ENCODE peak calls at places on chromosomes 3 and 15, in seven cellular contexts. V is right atrium auricular region, E is ovary, Z is heart right ventricle, S is lung, H is dorsolateral prefrontal cortex, C is PC-9. P is an unnamed sample.

GRCh38 chr3:11212301-11212613 is 58.0 kb downstream of the HRH1 start:
- DNase-seq in V (no peak), E (no peak), Z (no peak), S (no peak), H (no peak), C (no peak), P (peak)

GRCh38 chr3:33187368-33187634 is 31.3 kb downstream of the SUSD5 start:
- DNase-seq in V (no peak), E (no peak), Z (no peak), S (no peak), H (no peak), C (no peak), P (no peak)

GRCh38 chr3:43244694-43245093 is 41.6 kb upstream of the SNRK start:
- DNase-seq in V (no peak), E (no peak), Z (no peak), S (no peak), H (no peak), C (no peak), P (no peak)

GRCh38 chr3:52068055-52068704 is 11.8 kb upstream of the DUSP7 start:
- DNase-seq in V (no peak), E (peak), Z (no peak), S (no peak), H (no peak), C (no peak), P (no peak)

GRCh38 chr3:149615731-149616221 is 42.0 kb downstream of the WWTR1 start:
- DNase-seq in V (no peak), E (no peak), Z (no peak), S (no peak), H (no peak), C (no peak), P (no peak)

GRCh38 chr3:42264399-42265058 is 1.5 kb downstream of the CCK start:
- DNase-seq in V (no peak), E (no peak), Z (no peak), S (peak), H (peak), C (no peak), P (peak)

GRCh38 chr3:128448491-128448890 is 18.2 kb downstream of the DNAJB8 start:
- DNase-seq in V (no peak), E (no peak), Z (no peak), S (no peak), H (no peak), C (no peak), P (no peak)

GRCh38 chr3:65893631-65894030 is 145.1 kb downstream of the MAGI1 start:
- DNase-seq in V (no peak), E (no peak), Z (no peak), S (no peak), H (no peak), C (no peak), P (no peak)

GRCh38 chr15:92810418-92811138 is 89.5 kb upstream of the CHD2 start:
- DNase-seq in V (peak), E (peak), Z (peak), S (peak), H (peak), C (no peak), P (no peak)

GRCh38 chr15:90203922-90204321 is 2.8 kb downstream of the SEMA4B start:
- DNase-seq in V (no peak), E (no peak), Z (no peak), S (no peak), H (no peak), C (no peak), P (no peak)
- H3K27ac ChIP-seq in V (no peak), E (no peak), Z (no peak), S (no peak), H (peak), C (no peak), P (no peak)

GRCh38 chr15:95286911-95287769 is 1043.4 kb upstream of the NR2F2 start:
- DNase-seq in V (no peak), E (peak), Z (no peak), S (no peak), H (no peak), C (no peak), P (no peak)
- H3K4me3 ChIP-seq in V (no peak), E (no peak), Z (no peak), S (no peak), H (no peak), C (no peak), P (no peak)

DNA sequence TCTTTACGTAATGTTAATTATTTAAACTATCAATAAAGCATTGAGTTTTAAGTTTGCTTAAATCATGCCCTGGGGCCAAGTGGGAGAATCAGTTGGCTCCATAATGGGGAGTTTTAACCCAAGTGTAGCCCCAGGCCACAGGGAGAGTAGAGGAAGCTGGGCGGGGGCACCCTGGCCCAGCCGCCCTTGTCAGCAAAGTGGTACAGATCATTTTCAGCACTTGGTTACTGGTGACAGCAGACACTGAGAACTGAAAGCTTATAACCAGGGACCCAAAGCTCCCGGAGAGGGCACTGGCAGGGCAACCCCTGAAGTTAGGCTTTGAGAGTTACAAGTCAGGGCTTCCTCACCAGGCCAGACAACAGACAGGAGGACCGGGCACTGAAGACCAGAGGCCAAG is 90.6 kb downstream of the SEMA5B start:
- DNase-seq in V (no peak), E (no peak), Z (no peak), S (no peak), H (no peak), C (no peak), P (no peak)
- H3K27ac ChIP-seq in V (no peak), E (no peak), Z (no peak), S (no peak), H (no peak), C (no peak), P (no peak)

GRCh38 chr3:50581459-50581842 is 12.1 kb downstream of the HEMK1 start:
- DNase-seq in V (no peak), E (no peak), Z (no peak), S (no peak), H (no peak), C (no peak), P (no peak)
- H3K4me3 ChIP-seq in V (no peak), E (no peak), Z (no peak), S (no peak), H (no peak), C (no peak), P (no peak)

DNA sequence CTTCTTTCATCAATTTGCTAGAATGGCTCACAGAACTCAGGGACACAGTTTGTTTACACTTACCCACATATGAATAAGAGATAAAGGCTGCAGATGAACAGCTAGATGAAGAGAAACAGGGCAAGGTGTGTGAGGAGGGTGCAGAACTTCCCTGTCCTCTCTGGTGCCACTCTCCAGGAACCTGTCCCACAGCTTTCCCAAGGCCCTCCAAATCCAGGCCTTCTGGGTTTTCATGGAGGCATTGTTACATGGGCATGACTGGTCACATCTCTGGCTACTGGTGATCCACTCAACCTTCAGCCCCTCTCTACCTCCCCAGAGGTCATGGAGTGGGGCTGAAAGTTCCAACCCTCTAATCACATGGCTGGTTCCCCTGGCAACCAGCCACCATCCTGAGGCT is 73.6 kb downstream of the ITGB5 start:
- DNase-seq in V (no peak), E (no peak), Z (no peak), S (no peak), H (no peak), C (no peak), P (no peak)
- H3K27ac ChIP-seq in V (peak), E (peak), Z (peak), S (peak), H (peak), C (peak), P (peak)

DNA sequence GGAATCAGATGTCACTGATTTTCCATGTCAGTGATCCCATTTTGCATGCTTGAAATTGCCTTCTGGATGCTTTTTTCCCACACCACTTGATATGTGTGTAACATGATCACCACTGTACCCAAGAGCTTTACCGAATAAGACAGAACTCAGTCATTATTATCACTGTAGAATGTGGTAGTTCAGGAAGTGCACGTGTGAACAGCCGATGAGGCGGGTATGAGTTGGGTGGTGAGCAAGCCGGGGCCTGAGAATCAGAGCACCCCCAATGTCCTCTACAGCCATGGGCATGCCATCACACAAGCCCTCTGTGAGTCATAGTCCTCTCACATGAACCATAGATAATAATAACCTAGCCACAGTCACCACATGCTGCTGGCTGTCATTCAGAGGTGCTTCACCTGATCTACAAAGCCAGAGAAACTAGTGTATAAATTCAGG is 470.8 kb downstream of the SOX2 start:
- DNase-seq in V (no peak), E (no peak), Z (no peak), S (no peak), H (no peak), C (peak), P (no peak)
- H3K4me3 ChIP-seq in V (no peak), E (no peak), Z (no peak), S (no peak), H (no peak), C (no peak), P (no peak)

GRCh38 chr3:124861041-124861440 is 26.1 kb downstream of the ITGB5 start:
- DNase-seq in V (no peak), E (no peak), Z (no peak), S (no peak), H (no peak), C (no peak), P (no peak)
- H3K27ac ChIP-seq in V (peak), E (no peak), Z (peak), S (peak), H (no peak), C (peak), P (peak)

P was measured in stomach.